ENCODE peak calls at places on chromosomes 5 and 9, in ten cellular contexts. One of them, this sample, is unnamed.

GRCh38 chr5:115818821-115819220 is 2.4 kb upstream of the CDO1 start:
- DNase-seq in body of pancreas: no peak
- DNase-seq in transverse colon: no peak
- DNase-seq in lower lobe of right lung: no peak
- DNase-seq in cardiac fibroblast: no peak
- DNase-seq in heart right ventricle: no peak
- DNase-seq in lung: no peak
- DNase-seq in fibroblast of mammary gland: no peak
- DNase-seq in AG04450: no peak
- DNase-seq in psoas muscle: no peak
- DNase-seq in this sample: no peak

GRCh38 chr5:68730220-68731010 is 363.4 kb upstream of the SLC30A5 start:
- DNase-seq in body of pancreas: peak
- DNase-seq in transverse colon: no peak
- DNase-seq in lower lobe of right lung: no peak
- DNase-seq in cardiac fibroblast: peak
- DNase-seq in heart right ventricle: no peak
- DNase-seq in lung: no peak
- DNase-seq in fibroblast of mammary gland: peak
- DNase-seq in AG04450: peak
- DNase-seq in psoas muscle: no peak
- DNase-seq in this sample: peak

GRCh38 chr9:133728856-133729645 is 9.1 kb downstream of the SARDH start:
- DNase-seq in body of pancreas: no peak
- DNase-seq in transverse colon: no peak
- DNase-seq in lower lobe of right lung: no peak
- DNase-seq in cardiac fibroblast: no peak
- DNase-seq in heart right ventricle: no peak
- DNase-seq in lung: peak
- DNase-seq in fibroblast of mammary gland: no peak
- DNase-seq in AG04450: no peak
- DNase-seq in psoas muscle: no peak
- DNase-seq in this sample: no peak

GRCh38 chr5:95734916-95735315 is 3.8 kb downstream of the RHOBTB3 start:
- DNase-seq in body of pancreas: no peak
- DNase-seq in transverse colon: no peak
- DNase-seq in lower lobe of right lung: no peak
- DNase-seq in cardiac fibroblast: peak
- DNase-seq in heart right ventricle: no peak
- DNase-seq in lung: no peak
- DNase-seq in fibroblast of mammary gland: peak
- DNase-seq in AG04450: peak
- DNase-seq in psoas muscle: no peak
- DNase-seq in this sample: no peak

GRCh38 chr5:157197088-157197487 is 16.4 kb downstream of the ITK start:
- DNase-seq in body of pancreas: no peak
- DNase-seq in transverse colon: no peak
- DNase-seq in lower lobe of right lung: no peak
- DNase-seq in cardiac fibroblast: no peak
- DNase-seq in heart right ventricle: no peak
- DNase-seq in lung: no peak
- DNase-seq in fibroblast of mammary gland: no peak
- DNase-seq in AG04450: no peak
- DNase-seq in psoas muscle: no peak
- DNase-seq in this sample: no peak

GRCh38 chr5:140946578-140946977 is 19.7 kb upstream of the PCDHAC2 start:
- DNase-seq in body of pancreas: no peak
- DNase-seq in transverse colon: no peak
- DNase-seq in lower lobe of right lung: no peak
- DNase-seq in cardiac fibroblast: no peak
- DNase-seq in heart right ventricle: no peak
- DNase-seq in lung: no peak
- DNase-seq in fibroblast of mammary gland: no peak
- DNase-seq in AG04450: no peak
- DNase-seq in psoas muscle: no peak
- DNase-seq in this sample: no peak

GRCh38 chr9:26296910-26297309 is 595.7 kb downstream of the CAAP1 start:
- DNase-seq in body of pancreas: no peak
- DNase-seq in transverse colon: no peak
- DNase-seq in lower lobe of right lung: no peak
- DNase-seq in cardiac fibroblast: peak
- DNase-seq in heart right ventricle: no peak
- DNase-seq in lung: no peak
- DNase-seq in fibroblast of mammary gland: peak
- DNase-seq in AG04450: no peak
- DNase-seq in psoas muscle: no peak
- DNase-seq in this sample: peak

GRCh38 chr5:146233441-146233840 is 30.0 kb downstream of the RBM27 start:
- DNase-seq in body of pancreas: peak
- DNase-seq in transverse colon: no peak
- DNase-seq in lower lobe of right lung: no peak
- DNase-seq in cardiac fibroblast: peak
- DNase-seq in heart right ventricle: peak
- DNase-seq in lung: no peak
- DNase-seq in fibroblast of mammary gland: no peak
- DNase-seq in AG04450: no peak
- DNase-seq in psoas muscle: no peak
- DNase-seq in this sample: no peak

GRCh38 chr5:172646716-172647285 is 5.7 kb downstream of the NEURL1B start:
- DNase-seq in body of pancreas: no peak
- DNase-seq in transverse colon: peak
- DNase-seq in lower lobe of right lung: no peak
- DNase-seq in cardiac fibroblast: peak
- DNase-seq in heart right ventricle: no peak
- DNase-seq in lung: no peak
- DNase-seq in fibroblast of mammary gland: no peak
- DNase-seq in AG04450: no peak
- DNase-seq in psoas muscle: no peak
- DNase-seq in this sample: no peak

GRCh38 chr9:35664531-35665470 is at the start of gene ARHGEF39:
- DNase-seq in body of pancreas: peak
- DNase-seq in transverse colon: peak
- DNase-seq in lower lobe of right lung: peak
- DNase-seq in cardiac fibroblast: peak
- DNase-seq in heart right ventricle: peak
- DNase-seq in lung: peak
- DNase-seq in fibroblast of mammary gland: peak
- DNase-seq in AG04450: no peak
- DNase-seq in psoas muscle: peak
- DNase-seq in this sample: no peak

GRCh38 chr5:149857499-149857898 is 87.1 kb downstream of the PDE6A start:
- DNase-seq in body of pancreas: peak
- DNase-seq in transverse colon: peak
- DNase-seq in lower lobe of right lung: peak
- DNase-seq in cardiac fibroblast: peak
- DNase-seq in heart right ventricle: peak
- DNase-seq in lung: peak
- DNase-seq in fibroblast of mammary gland: peak
- DNase-seq in AG04450: no peak
- DNase-seq in psoas muscle: peak
- DNase-seq in this sample: no peak

GRCh38 chr9:123320814-123321213 is 35.2 kb upstream of the CRB2 start:
- DNase-seq in body of pancreas: no peak
- DNase-seq in transverse colon: no peak
- DNase-seq in lower lobe of right lung: no peak
- DNase-seq in cardiac fibroblast: no peak
- DNase-seq in heart right ventricle: no peak
- DNase-seq in lung: no peak
- DNase-seq in fibroblast of mammary gland: no peak
- DNase-seq in AG04450: no peak
- DNase-seq in psoas muscle: no peak
- DNase-seq in this sample: no peak

GRCh38 chr5:149203896-149204544 is 62.7 kb downstream of the ABLIM3 start:
- DNase-seq in body of pancreas: no peak
- DNase-seq in transverse colon: no peak
- DNase-seq in lower lobe of right lung: no peak
- DNase-seq in cardiac fibroblast: no peak
- DNase-seq in heart right ventricle: no peak
- DNase-seq in lung: no peak
- DNase-seq in fibroblast of mammary gland: peak
- DNase-seq in AG04450: no peak
- DNase-seq in psoas muscle: no peak
- DNase-seq in this sample: no peak

GRCh38 chr5:180813418-180813817 is 10.8 kb upstream of the MGAT1 start:
- DNase-seq in body of pancreas: no peak
- DNase-seq in transverse colon: no peak
- DNase-seq in lower lobe of right lung: no peak
- DNase-seq in cardiac fibroblast: no peak
- DNase-seq in heart right ventricle: no peak
- DNase-seq in lung: no peak
- DNase-seq in fibroblast of mammary gland: no peak
- DNase-seq in AG04450: no peak
- DNase-seq in psoas muscle: no peak
- DNase-seq in this sample: no peak

GRCh38 chr5:53173083-53173482 is 63.5 kb upstream of the MOCS2 start:
- DNase-seq in body of pancreas: no peak
- DNase-seq in transverse colon: peak
- DNase-seq in lower lobe of right lung: no peak
- DNase-seq in cardiac fibroblast: no peak
- DNase-seq in heart right ventricle: no peak
- DNase-seq in lung: no peak
- DNase-seq in fibroblast of mammary gland: no peak
- DNase-seq in AG04450: no peak
- DNase-seq in psoas muscle: no peak
- DNase-seq in this sample: no peak

GRCh38 chr5:68406767-68407232 is 191.2 kb downstream of the PIK3R1 start:
- DNase-seq in body of pancreas: no peak
- DNase-seq in transverse colon: peak
- DNase-seq in lower lobe of right lung: peak
- DNase-seq in cardiac fibroblast: no peak
- DNase-seq in heart right ventricle: no peak
- DNase-seq in lung: no peak
- DNase-seq in fibroblast of mammary gland: no peak
- DNase-seq in AG04450: no peak
- DNase-seq in psoas muscle: no peak
- DNase-seq in this sample: no peak

GRCh38 chr9:69579032-69579748 is 93.0 kb downstream of the APBA1 start:
- DNase-seq in body of pancreas: no peak
- DNase-seq in transverse colon: no peak
- DNase-seq in lower lobe of right lung: no peak
- DNase-seq in cardiac fibroblast: no peak
- DNase-seq in heart right ventricle: no peak
- DNase-seq in lung: no peak
- DNase-seq in fibroblast of mammary gland: no peak
- DNase-seq in AG04450: no peak
- DNase-seq in psoas muscle: no peak
- DNase-seq in this sample: no peak

GRCh38 chr5:43389679-43390329 is 22.4 kb downstream of the CCL28 start:
- DNase-seq in body of pancreas: peak
- DNase-seq in transverse colon: peak
- DNase-seq in lower lobe of right lung: no peak
- DNase-seq in cardiac fibroblast: peak
- DNase-seq in heart right ventricle: no peak
- DNase-seq in lung: peak
- DNase-seq in fibroblast of mammary gland: peak
- DNase-seq in AG04450: peak
- DNase-seq in psoas muscle: no peak
- DNase-seq in this sample: peak

GRCh38 chr5:175561085-175561484 is 82.7 kb downstream of the SFXN1 start:
- DNase-seq in body of pancreas: no peak
- DNase-seq in transverse colon: no peak
- DNase-seq in lower lobe of right lung: no peak
- DNase-seq in cardiac fibroblast: no peak
- DNase-seq in heart right ventricle: no peak
- DNase-seq in lung: no peak
- DNase-seq in fibroblast of mammary gland: no peak
- DNase-seq in AG04450: no peak
- DNase-seq in psoas muscle: no peak
- DNase-seq in this sample: no peak
- TF ChIP-seq CTCF in body of pancreas: no peak
- TF ChIP-seq CTCF in transverse colon: no peak
- TF ChIP-seq CTCF in lower lobe of right lung: no peak
- TF ChIP-seq CTCF in cardiac fibroblast: no peak
- TF ChIP-seq CTCF in heart right ventricle: no peak
- TF ChIP-seq CTCF in lung: no peak
- TF ChIP-seq CTCF in fibroblast of mammary gland: no peak
- TF ChIP-seq CTCF in AG04450: no peak
- TF ChIP-seq CTCF in psoas muscle: no peak
- TF ChIP-seq CTCF in this sample: no peak

DNA sequence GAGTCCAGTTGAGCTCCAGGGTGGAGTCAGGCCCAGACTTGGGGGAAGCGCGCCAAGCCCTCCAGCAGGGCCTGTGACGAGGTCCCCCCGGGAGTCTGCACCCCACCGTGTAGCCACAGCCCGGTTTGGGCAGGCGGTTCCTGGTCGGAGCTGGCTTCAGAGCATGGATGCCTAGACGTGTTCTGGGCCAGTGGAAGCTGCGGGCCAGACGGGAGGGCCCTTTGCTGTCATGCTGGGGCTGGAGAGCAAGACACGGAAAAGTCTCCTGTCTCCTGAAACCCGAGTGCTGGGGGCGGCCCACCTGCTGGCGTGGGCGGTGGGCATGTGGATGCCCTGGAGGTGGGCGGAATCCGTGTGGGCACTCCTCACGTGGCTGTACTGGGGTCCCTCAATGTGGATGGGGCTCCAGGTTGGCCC is 1.9 kb downstream of the GPSM1 start:
- DNase-seq in body of pancreas: no peak
- DNase-seq in transverse colon: no peak
- DNase-seq in lower lobe of right lung: no peak
- DNase-seq in cardiac fibroblast: no peak
- DNase-seq in heart right ventricle: peak
- DNase-seq in lung: no peak
- DNase-seq in fibroblast of mammary gland: no peak
- DNase-seq in AG04450: no peak
- DNase-seq in psoas muscle: no peak
- DNase-seq in this sample: no peak
- H3K4me3 ChIP-seq in body of pancreas: no peak
- H3K4me3 ChIP-seq in transverse colon: no peak
- H3K4me3 ChIP-seq in lower lobe of right lung: peak
- H3K4me3 ChIP-seq in cardiac fibroblast: peak
- H3K4me3 ChIP-seq in heart right ventricle: peak
- H3K4me3 ChIP-seq in lung: peak
- H3K4me3 ChIP-seq in fibroblast of mammary gland: peak
- H3K4me3 ChIP-seq in AG04450: peak
- H3K4me3 ChIP-seq in psoas muscle: no peak
- H3K4me3 ChIP-seq in this sample: peak

DNA sequence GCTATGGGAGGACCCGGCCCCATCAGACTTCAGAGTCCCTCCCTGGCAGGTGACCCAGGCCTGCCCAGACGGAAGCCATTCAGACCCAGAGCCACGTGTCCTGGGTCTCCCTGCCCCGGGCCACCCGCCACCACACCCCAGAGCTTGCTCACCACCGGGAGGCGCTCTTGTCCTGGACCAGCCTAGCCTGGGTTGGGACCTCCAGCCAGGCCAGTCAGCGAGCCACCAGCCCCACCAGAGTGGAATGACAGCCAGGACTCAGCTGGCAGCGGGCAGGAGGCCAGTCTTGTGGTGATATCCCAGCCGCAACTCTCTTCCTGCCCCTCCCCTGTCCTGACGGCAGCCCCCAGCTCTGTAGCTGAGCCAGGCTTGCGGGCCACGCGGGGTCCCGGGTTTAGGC is 1.7 kb upstream of the PTGDS start:
- DNase-seq in body of pancreas: no peak
- DNase-seq in transverse colon: no peak
- DNase-seq in lower lobe of right lung: peak
- DNase-seq in cardiac fibroblast: no peak
- DNase-seq in heart right ventricle: peak
- DNase-seq in lung: no peak
- DNase-seq in fibroblast of mammary gland: no peak
- DNase-seq in AG04450: no peak
- DNase-seq in psoas muscle: no peak
- DNase-seq in this sample: no peak
- TF ChIP-seq CTCF in body of pancreas: no peak
- TF ChIP-seq CTCF in transverse colon: no peak
- TF ChIP-seq CTCF in lower lobe of right lung: peak
- TF ChIP-seq CTCF in cardiac fibroblast: peak
- TF ChIP-seq CTCF in heart right ventricle: no peak
- TF ChIP-seq CTCF in lung: no peak
- TF ChIP-seq CTCF in fibroblast of mammary gland: no peak
- TF ChIP-seq CTCF in AG04450: no peak
- TF ChIP-seq CTCF in psoas muscle: peak
- TF ChIP-seq CTCF in this sample: no peak

GRCh38 chr9:89497181-89497963 is 541 bp downstream of the SEMA4D start:
- DNase-seq in body of pancreas: no peak
- DNase-seq in transverse colon: peak
- DNase-seq in lower lobe of right lung: peak
- DNase-seq in cardiac fibroblast: no peak
- DNase-seq in heart right ventricle: no peak
- DNase-seq in lung: no peak
- DNase-seq in fibroblast of mammary gland: no peak
- DNase-seq in AG04450: no peak
- DNase-seq in psoas muscle: no peak
- DNase-seq in this sample: no peak
- H3K4me3 ChIP-seq in body of pancreas: peak
- H3K4me3 ChIP-seq in transverse colon: peak
- H3K4me3 ChIP-seq in lower lobe of right lung: peak
- H3K4me3 ChIP-seq in cardiac fibroblast: peak
- H3K4me3 ChIP-seq in heart right ventricle: peak
- H3K4me3 ChIP-seq in lung: peak
- H3K4me3 ChIP-seq in fibroblast of mammary gland: peak
- H3K4me3 ChIP-seq in AG04450: peak
- H3K4me3 ChIP-seq in psoas muscle: peak
- H3K4me3 ChIP-seq in this sample: peak

This sample was measured in AG09309.